ENCODE peak calls at places on chromosomes 16 and 17, in eight cellular contexts. T is kidney, E is fibroblast of pulmonary artery, Z is heart right ventricle, G is IMR-90, L is tibial nerve, M is neural progenitor cell, S is thoracic aorta. Y is an unnamed sample.

GRCh38 chr17:28193241-28193640 is 125.8 kb upstream of the TMEM97 start:
- DNase-seq in T (no peak), E (no peak), Z (peak), G (no peak), L (peak), M (no peak), S (no peak), Y (no peak)

GRCh38 chr17:66715745-66716156 is 119.2 kb upstream of the CACNG5 start:
- DNase-seq in T (no peak), E (peak), Z (no peak), G (peak), L (peak), M (peak), S (no peak), Y (no peak)

GRCh38 chr17:27605409-27605808 is 25.6 kb upstream of the LGALS9 start:
- DNase-seq in T (peak), E (no peak), Z (no peak), G (no peak), L (no peak), M (no peak), S (no peak), Y (no peak)

GRCh38 chr16:78668393-78668792 is 568.9 kb downstream of the WWOX start:
- DNase-seq in T (no peak), E (no peak), Z (no peak), G (no peak), L (no peak), M (no peak), S (no peak), Y (no peak)

GRCh38 chr17:2954898-2955445 is 108.4 kb downstream of the OR1D5 start:
- DNase-seq in T (no peak), E (peak), Z (no peak), G (peak), L (no peak), M (no peak), S (no peak), Y (no peak)

GRCh38 chr17:49996495-49997255 is 1.7 kb upstream of the DLX3 start:
- DNase-seq in T (peak), E (peak), Z (peak), G (peak), L (peak), M (peak), S (no peak), Y (no peak)

GRCh38 chr17:80688994-80689635 is 144.5 kb downstream of the RPTOR start:
- DNase-seq in T (no peak), E (no peak), Z (no peak), G (no peak), L (no peak), M (no peak), S (no peak), Y (no peak)

GRCh38 chr17:68141050-68141449 is 105.5 kb downstream of the KPNA2 start:
- DNase-seq in T (no peak), E (no peak), Z (no peak), G (peak), L (no peak), M (no peak), S (no peak), Y (no peak)

GRCh38 chr17:50692448-50693040 is 15.2 kb downstream of the ANKRD40 start:
- DNase-seq in T (no peak), E (no peak), Z (no peak), G (no peak), L (no peak), M (no peak), S (no peak), Y (no peak)

GRCh38 chr16:50999181-50999580 is 151.9 kb downstream of the SALL1 start:
- DNase-seq in T (no peak), E (no peak), Z (no peak), G (no peak), L (no peak), M (peak), S (no peak), Y (no peak)

DNA sequence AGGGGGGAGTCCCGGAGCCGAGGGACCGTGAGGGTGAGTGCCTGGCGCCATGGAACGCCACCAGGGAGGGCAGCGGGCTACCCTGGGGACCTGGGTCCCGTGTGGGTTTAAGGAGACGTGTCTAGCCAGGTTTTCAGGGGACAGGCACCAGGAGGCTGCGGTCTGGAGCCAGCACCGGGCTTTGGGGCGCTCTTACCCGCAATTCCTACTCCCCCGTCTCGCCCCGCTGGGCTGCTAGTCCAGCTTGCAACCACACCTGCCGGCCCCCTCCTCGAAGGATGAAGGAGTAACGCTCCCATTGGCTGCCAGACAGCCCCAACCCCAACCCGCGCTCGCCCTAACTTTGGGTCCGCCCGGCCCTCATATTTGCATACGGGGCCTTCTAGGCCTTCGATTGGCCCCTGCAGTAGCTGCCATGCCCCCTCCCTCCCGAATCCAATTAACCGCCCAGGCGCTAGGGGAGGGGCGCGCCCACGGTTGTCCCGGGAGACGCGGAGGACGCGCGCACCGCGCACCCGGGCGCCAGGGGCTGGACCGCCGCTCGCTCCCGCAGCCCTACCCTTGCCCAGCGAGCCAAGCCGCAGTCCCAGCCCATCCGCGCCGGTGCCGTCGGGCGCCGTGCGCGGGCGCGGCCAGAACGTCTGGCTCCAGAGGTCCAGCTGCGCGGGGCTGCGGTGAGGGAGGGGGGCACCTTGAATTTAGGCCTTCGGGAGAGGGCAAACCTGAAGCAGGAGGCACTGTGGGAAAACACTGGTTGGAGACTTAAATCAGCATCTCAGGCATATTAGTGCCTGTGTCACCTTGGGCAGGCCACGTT is at the start of gene TTLL6:
- DNase-seq in T (peak), E (peak), Z (peak), G (peak), L (peak), M (peak), S (peak), Y (peak)
- H3K4me3 ChIP-seq in T (peak), E (peak), Z (peak), G (peak), L (peak), M (peak), S (peak), Y (peak)

GRCh38 chr17:38712593-38712992 is 7.5 kb downstream of the MLLT6 start:
- DNase-seq in T (no peak), E (no peak), Z (no peak), G (no peak), L (no peak), M (no peak), S (no peak), Y (no peak)
- H3K4me3 ChIP-seq in T (no peak), E (no peak), Z (no peak), G (no peak), L (no peak), M (no peak), S (no peak), Y (no peak)

DNA sequence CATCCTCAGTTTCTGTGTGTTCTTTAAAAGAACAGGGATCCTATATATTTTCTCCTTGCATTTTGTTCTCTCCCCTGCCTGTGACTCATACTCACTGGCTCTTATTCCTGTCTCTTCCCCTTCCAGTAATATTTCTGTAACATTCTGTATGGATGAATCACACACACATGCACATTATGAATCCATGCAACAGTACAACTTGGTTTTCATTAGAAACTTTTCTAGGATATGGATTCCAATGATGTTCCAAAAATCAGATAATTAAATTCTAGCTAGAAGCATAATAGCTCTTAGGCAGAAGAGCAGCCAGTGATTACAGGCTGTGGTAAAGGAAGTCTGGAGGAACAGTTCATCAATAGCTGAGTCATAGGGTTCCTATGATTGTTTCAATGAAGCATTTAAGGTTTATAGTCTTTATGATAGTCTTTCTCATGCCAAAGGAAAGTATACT is 119.6 kb upstream of the PMFBP1 start:
- DNase-seq in T (no peak), E (peak), Z (no peak), G (peak), L (no peak), M (no peak), S (no peak), Y (no peak)
- H3K4me3 ChIP-seq in T (no peak), E (peak), Z (no peak), G (no peak), L (no peak), M (no peak), S (peak), Y (no peak)

GRCh38 chr16:80993293-80993691 is 13.4 kb downstream of the CMC2 start:
- DNase-seq in T (no peak), E (peak), Z (no peak), G (peak), L (no peak), M (no peak), S (no peak), Y (no peak)
- H3K4me3 ChIP-seq in T (no peak), E (peak), Z (no peak), G (peak), L (no peak), M (no peak), S (peak), Y (no peak)

GRCh38 chr16:85910073-85910853 is 11.3 kb downstream of the IRF8 start:
- DNase-seq in T (peak), E (no peak), Z (no peak), G (no peak), L (no peak), M (no peak), S (no peak), Y (no peak)
- H3K4me3 ChIP-seq in T (no peak), E (no peak), Z (no peak), G (no peak), L (no peak), M (no peak), S (no peak), Y (no peak)

GRCh38 chr17:42780816-42781638 is 617 bp downstream of the WNK4 start:
- DNase-seq in T (no peak), E (no peak), Z (no peak), G (no peak), L (no peak), M (peak), S (no peak), Y (no peak)
- H3K4me3 ChIP-seq in T (peak), E (peak), Z (peak), G (peak), L (peak), M (peak), S (peak), Y (peak)

GRCh38 chr17:42553866-42554249 is 1.1 kb downstream of the HSD17B1 start:
- DNase-seq in T (no peak), E (no peak), Z (no peak), G (no peak), L (no peak), M (no peak), S (no peak), Y (no peak)

GRCh38 chr17:42548993-42549755 is 3.5 kb upstream of the HSD17B1 start:
- DNase-seq in T (no peak), E (no peak), Z (no peak), G (no peak), L (no peak), M (no peak), S (no peak), Y (no peak)

GRCh38 chr17:42555122-42555622 is 2.4 kb downstream of the HSD17B1 start:
- DNase-seq in T (no peak), E (no peak), Z (no peak), G (no peak), L (no peak), M (no peak), S (no peak), Y (no peak)

GRCh38 chr17:42554250-42555121 is 1.8 kb downstream of the HSD17B1 start:
- DNase-seq in T (peak), E (peak), Z (peak), G (peak), L (peak), M (peak), S (no peak), Y (no peak)

GRCh38 chr17:42553161-42553818 is 567 bp downstream of the HSD17B1 start:
- DNase-seq in T (no peak), E (peak), Z (no peak), G (no peak), L (no peak), M (peak), S (no peak), Y (no peak)
- H3K4me3 ChIP-seq in T (no peak), E (peak), Z (peak), G (no peak), L (peak), M (peak), S (peak), Y (no peak)

GRCh38 chr17:76644995-76645394 is 1.4 kb upstream of the ST6GALNAC1 start:
- DNase-seq in T (no peak), E (no peak), Z (no peak), G (no peak), L (no peak), M (no peak), S (no peak), Y (no peak)

GRCh38 chr17:76642994-76643393 is 563 bp downstream of the ST6GALNAC1 start:
- DNase-seq in T (no peak), E (no peak), Z (no peak), G (no peak), L (no peak), M (no peak), S (no peak), Y (no peak)

GRCh38 chr17:76642032-76642561 is 1.5 kb downstream of the ST6GALNAC1 start:
- DNase-seq in T (no peak), E (no peak), Z (no peak), G (no peak), L (no peak), M (no peak), S (no peak), Y (no peak)

GRCh38 chr17:76645481-76645880 is 1.9 kb upstream of the ST6GALNAC1 start:
- DNase-seq in T (no peak), E (no peak), Z (no peak), G (no peak), L (no peak), M (no peak), S (no peak), Y (no peak)

GRCh38 chr17:76643553-76644148 is at the start of gene ST6GALNAC1:
- DNase-seq in T (no peak), E (peak), Z (peak), G (no peak), L (no peak), M (no peak), S (no peak), Y (no peak)
- H3K4me3 ChIP-seq in T (no peak), E (no peak), Z (peak), G (no peak), L (peak), M (no peak), S (no peak), Y (no peak)

Y was measured in iPS DF 6.9.